ENCODE peak calls at places on chromosomes 12 and 14, in four cellular contexts. W is endodermal cell, X is cardiac muscle cell, T is H9. M is an unnamed sample.

GRCh38 chr12:26748741-26749431 is 84.1 kb downstream of the ITPR2 start:
- DNase-seq in X (no peak), T (no peak), W (no peak), M (no peak)

GRCh38 chr14:63045612-63046320 is 508 bp upstream of the KCNH5 start:
- DNase-seq in T (peak; percentile 92), W (peak; percentile 96), X (peak; percentile 68), M (no peak)

GRCh38 chr14:45698462-45699134 is 445.6 kb upstream of the MIS18BP1 start:
- DNase-seq in W (no peak), T (no peak), X (peak; percentile 65), M (no peak)

GRCh38 chr14:105533811-105534498 is 7.6 kb downstream of the TMEM121 start:
- DNase-seq in X (no peak), W (no peak), T (no peak), M (no peak)

GRCh38 chr12:81668475-81668874 is 90.7 kb downstream of the PPFIA2 start:
- DNase-seq in W (no peak), X (no peak), T (no peak), M (peak; percentile 1)

GRCh38 chr12:105279460-105280056 is 43.6 kb upstream of the APPL2 start:
- DNase-seq in X (peak; percentile 45), T (peak; percentile 61), W (peak; percentile 76), M (peak; percentile 35)

GRCh38 chr14:103721334-103722120 is 5.9 kb downstream of the ZFYVE21 start:
- DNase-seq in X (no peak), T (no peak), W (no peak), M (no peak)

GRCh38 chr12:8603858-8604257 is 8.8 kb downstream of the AICDA start:
- DNase-seq in T (peak; percentile 40), W (peak; percentile 62), X (no peak), M (no peak)

GRCh38 chr12:89960607-89961394 is 252.2 kb upstream of the ATP2B1 start:
- DNase-seq in W (no peak), T (no peak), X (no peak), M (no peak)

GRCh38 chr14:99660006-99660566 is 15.2 kb downstream of the HHIPL1 start:
- DNase-seq in X (no peak), W (peak; percentile 54), T (no peak), M (no peak)

GRCh38 chr12:20210795-20211194 is 157.5 kb upstream of the PDE3A start:
- DNase-seq in W (no peak), X (no peak), T (no peak), M (no peak)

GRCh38 chr14:75831455-75831854 is 150.3 kb downstream of the TGFB3 start:
- DNase-seq in W (no peak), T (no peak), X (no peak), M (no peak)

GRCh38 chr12:75944097-75944904 is 87.3 kb downstream of the PHLDA1 start:
- DNase-seq in T (peak; percentile 62), X (no peak), W (peak; percentile 71), M (peak; percentile 61)

GRCh38 chr12:96094201-96094600 is 58.8 kb upstream of the LTA4H start:
- DNase-seq in T (peak; percentile 79), X (no peak), W (peak; percentile 83), M (no peak)

GRCh38 chr12:92080390-92081285 is 65.0 kb downstream of the BTG1 start:
- DNase-seq in X (peak; percentile 72), T (no peak), W (no peak), M (peak; percentile 16)

GRCh38 chr12:1630827-1631591 is 2.0 kb downstream of the WNT5B start:
- DNase-seq in W (peak; percentile 88), T (peak; percentile 75), X (peak; percentile 60), M (no peak)
- TF ChIP-seq CTCF in W (peak; percentile 68), T (peak; percentile 20), X (no peak), M (no peak)

GRCh38 chr12:112309797-112310196 is 72.4 kb downstream of the HECTD4 start:
- DNase-seq in W (no peak), T (no peak), X (no peak), M (peak; percentile 9)

GRCh38 chr12:112305951-112306350 is 76.3 kb downstream of the HECTD4 start:
- DNase-seq in X (no peak), T (no peak), W (no peak), M (no peak)

GRCh38 chr12:112308652-112309051 is 73.6 kb downstream of the HECTD4 start:
- DNase-seq in X (no peak), T (no peak), W (no peak), M (no peak)

GRCh38 chr12:112308184-112308583 is 74.0 kb downstream of the HECTD4 start:
- DNase-seq in W (no peak), X (no peak), T (no peak), M (no peak)

DNA sequence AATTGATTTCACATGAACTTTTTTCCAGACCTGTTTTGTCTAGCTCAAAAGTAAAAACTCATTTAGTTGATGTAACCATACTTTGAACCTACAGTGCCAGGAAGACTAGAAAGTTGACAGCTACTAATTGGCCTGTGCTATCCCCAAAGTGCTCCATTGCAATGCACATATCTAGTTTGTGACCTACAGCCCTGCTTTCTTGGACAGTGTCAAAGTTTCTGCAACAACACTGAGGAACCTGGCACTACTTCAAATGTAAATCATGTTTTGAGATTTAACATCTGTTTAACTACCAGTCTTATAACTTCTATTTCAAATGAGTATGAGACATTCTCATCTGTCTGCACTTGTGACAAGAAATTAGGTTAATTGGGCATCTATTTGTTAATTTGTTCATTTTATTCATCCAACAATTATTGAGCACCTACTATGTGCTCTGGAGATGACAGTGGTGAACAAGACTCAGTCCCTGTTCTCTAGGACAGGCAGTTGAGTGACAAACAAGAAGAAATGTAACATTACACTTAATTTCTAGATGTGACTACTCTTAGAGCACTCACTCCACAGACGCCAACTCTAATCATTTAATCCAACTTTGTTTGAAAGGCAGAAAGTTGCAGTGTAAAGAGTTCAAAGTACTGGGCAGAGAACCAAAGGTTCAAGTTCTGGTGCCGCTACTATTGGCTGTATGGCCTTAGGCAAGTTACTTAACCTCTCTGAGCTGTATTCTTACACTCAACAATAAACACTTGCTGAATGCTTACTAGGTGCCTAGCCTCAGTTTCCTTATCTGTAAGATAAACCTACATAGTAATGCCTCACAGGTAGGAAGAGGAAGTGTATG is 74.8 kb downstream of the HECTD4 start:
- DNase-seq in W (no peak), X (no peak), T (no peak), M (no peak)
- TF ChIP-seq CTCF in W (no peak), X (no peak), T (no peak), M (no peak)

DNA sequence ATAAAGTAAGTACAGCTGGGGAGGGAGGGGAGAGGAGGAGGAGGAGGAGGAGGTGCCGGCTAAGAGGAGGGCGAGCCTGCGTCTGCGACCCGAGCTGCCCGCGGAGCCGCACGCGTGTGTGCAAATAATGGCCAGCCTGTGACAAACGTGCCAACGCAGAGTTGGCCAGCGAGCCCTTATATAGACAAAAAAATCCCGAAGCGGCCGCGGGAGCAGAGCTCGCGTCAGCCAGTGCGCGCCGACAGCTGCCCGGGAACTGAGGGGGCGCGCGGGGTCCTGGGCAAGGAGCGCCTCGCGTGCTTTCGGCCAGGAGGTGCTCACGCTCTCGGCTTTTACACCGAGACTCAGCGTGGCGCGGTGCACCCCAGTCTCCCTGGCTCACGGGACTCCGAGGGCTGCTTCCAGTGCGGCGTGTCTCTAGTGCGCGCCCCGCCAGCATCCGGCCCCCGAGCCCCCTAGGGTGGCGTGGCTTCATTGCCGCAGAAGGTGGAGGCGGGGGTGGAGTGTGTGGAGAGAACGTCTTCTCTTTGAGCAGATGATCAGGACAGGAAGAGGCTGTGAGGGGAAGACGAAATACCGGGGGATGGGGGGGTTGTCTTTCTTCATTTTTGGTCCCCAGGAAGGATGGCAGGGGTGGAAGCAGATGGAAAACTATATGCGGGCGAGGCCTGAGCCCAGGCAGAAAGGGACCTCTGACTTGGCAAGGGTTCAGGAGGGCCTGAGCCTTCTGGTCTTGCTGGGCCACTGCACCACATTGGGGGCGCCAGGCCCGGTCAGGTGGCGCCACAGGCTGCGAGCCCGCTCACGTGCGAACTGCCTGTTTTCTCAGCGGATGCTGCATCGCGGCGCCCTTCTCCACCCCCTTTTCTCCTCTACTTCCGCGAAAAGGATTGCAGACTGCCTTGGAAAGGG is 659 bp downstream of the SLC16A7 start:
- DNase-seq in X (peak; percentile 85), W (peak; percentile 92), T (peak; percentile 89), M (peak; percentile 58)
- TF ChIP-seq CTCF in X (no peak), W (no peak), T (no peak), M (no peak)

GRCh38 chr12:25434493-25434892 is 118.6 kb downstream of the LMNTD1 start:
- DNase-seq in T (no peak), X (no peak), W (no peak), M (no peak)
- TF ChIP-seq CTCF in T (no peak), X (no peak), W (no peak), M (no peak)

GRCh38 chr14:23009483-23009938 is 432 bp downstream of the C14orf93 start:
- DNase-seq in T (no peak), W (no peak), X (no peak), M (no peak)

GRCh38 chr14:23005861-23006534 is 3.9 kb downstream of the C14orf93 start:
- DNase-seq in W (no peak), X (no peak), T (no peak), M (no peak)

GRCh38 chr14:23008836-23009235 is 1.1 kb downstream of the C14orf93 start:
- DNase-seq in T (no peak), W (no peak), X (no peak), M (no peak)

GRCh38 chr14:23005451-23005850 is 4.5 kb downstream of the C14orf93 start:
- DNase-seq in W (no peak), X (no peak), T (no peak), M (no peak)

DNA sequence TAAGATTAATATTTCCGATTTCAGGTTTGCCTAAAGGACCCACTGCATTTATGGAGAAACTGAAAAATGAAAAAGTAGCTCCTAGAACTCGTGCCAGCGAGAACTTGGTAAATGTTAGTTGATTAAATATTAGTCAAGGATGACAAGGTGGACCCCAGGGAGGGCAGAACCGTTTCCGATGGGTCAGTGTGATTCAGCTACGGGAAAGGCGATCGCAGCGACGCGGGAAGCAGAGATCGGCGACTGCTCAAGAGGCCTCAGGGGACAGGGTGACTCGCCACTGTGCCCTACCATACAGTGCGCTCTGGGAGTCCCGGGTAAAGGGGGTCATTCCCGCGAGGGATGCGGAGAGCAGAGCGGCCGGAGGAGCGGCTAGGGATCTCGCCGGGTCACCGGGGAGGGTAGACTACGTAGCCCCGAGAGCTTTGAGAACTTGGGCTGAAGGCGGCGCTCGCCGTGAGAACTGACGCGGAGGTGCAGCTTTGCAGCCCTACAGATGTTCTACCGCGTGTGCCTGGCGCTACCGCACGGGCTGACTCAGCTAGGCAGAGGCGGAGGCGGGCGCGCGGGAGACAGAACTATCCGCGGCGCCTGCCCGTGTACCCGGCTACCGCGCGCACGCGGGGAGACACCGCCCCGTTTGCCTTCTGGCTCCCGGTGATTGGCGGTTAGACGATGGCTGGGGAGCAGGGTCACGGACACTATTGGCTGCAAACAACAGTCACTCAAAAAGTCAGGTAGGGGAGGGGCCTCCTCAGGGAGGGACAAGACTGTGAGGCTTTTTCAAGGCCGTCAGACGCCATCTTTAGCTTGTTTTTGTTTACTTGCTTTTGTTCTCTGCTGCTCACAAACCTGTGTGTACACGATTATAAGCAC is 3.2 kb downstream of the C14orf93 start:
- DNase-seq in T (peak; percentile 96), X (peak; percentile 96), W (peak; percentile 98), M (peak; percentile 98)
- TF ChIP-seq CTCF in T (peak; percentile 51), X (peak; percentile 29), W (peak; percentile 58), M (no peak)

GRCh38 chr12:119328111-119328510 is 6.4 kb upstream of the CCDC60 start:
- DNase-seq in T (peak; percentile 82), W (peak; percentile 94), X (peak; percentile 46), M (no peak)
- TF ChIP-seq CTCF in T (peak; percentile 79), W (peak; percentile 85), X (no peak), M (no peak)